ENCODE peak calls at places on chromosomes 4 and X, in five cellular contexts. A is colonic mucosa, O is GM03348, L is dermis microvascular lymphatic vessel endothelial cell, F is left colon. U is an unnamed sample.

GRCh38 chr4:151804821-151805220 is 44.0 kb upstream of the GATB start:
- DNase-seq in A (no peak), O (no peak), L (no peak), F (no peak), U (no peak)

GRCh38 chr4:20444599-20445337 is 193.1 kb downstream of the SLIT2 start:
- DNase-seq in A (no peak), O (no peak), L (no peak), F (no peak), U (no peak)

GRCh38 chr4:14856076-14856926 is 146.0 kb upstream of the CPEB2 start:
- DNase-seq in A (peak; percentile 79), O (peak; percentile 83), L (peak; percentile 24), F (peak; percentile 81), U (peak; percentile 83)

GRCh38 chr4:47705326-47705981 is 132.4 kb downstream of the CORIN start:
- DNase-seq in A (no peak), O (peak; percentile 14), L (peak; percentile 33), F (no peak), U (no peak)

GRCh38 chr4:174357321-174357720 is 73.6 kb downstream of the CEP44 start:
- DNase-seq in A (no peak), O (no peak), L (no peak), F (no peak), U (no peak)

GRCh38 chr4:62709618-62710252 is 1509.6 kb downstream of the ADGRL3 start:
- DNase-seq in A (no peak), O (no peak), L (no peak), F (no peak), U (no peak)

GRCh38 chr4:186158966-186159365 is 32.4 kb upstream of the CYP4V2 start:
- DNase-seq in A (no peak), O (no peak), L (no peak), F (no peak), U (no peak)

GRCh38 chr4:127446309-127446708 is 186.4 kb upstream of the INTU start:
- DNase-seq in A (no peak), O (peak; percentile 10), L (no peak), F (no peak), U (no peak)

GRCh38 chr4:109191216-109191615 is 111.2 kb downstream of the COL25A1 start:
- DNase-seq in A (no peak), O (no peak), L (no peak), F (no peak), U (no peak)

GRCh38 chrX:129759576-129760061 is 20.1 kb upstream of the SASH3 start:
- DNase-seq in A (no peak), O (peak; percentile 72), L (peak; percentile 37), F (no peak), U (peak; percentile 39)

GRCh38 chrX:122134291-122134690 is 1049.8 kb upstream of the GRIA3 start:
- DNase-seq in A (no peak), O (no peak), L (no peak), F (no peak), U (no peak)

GRCh38 chr4:18021470-18021719 is 160 bp downstream of the LCORL start:
- DNase-seq in A (no peak), O (no peak), L (no peak), F (no peak), U (no peak)